ENCODE peak calls at places on chromosomes 1 and 21, in six cellular contexts. Z, R, L, G, V and U are unnamed samples.

GRCh38 chr1:214123061-214123784 is 135.4 kb downstream of the PROX1 start:
- DNase-seq in Z (no peak), R (peak), L (peak), G (peak), V (peak), U (peak)

GRCh38 chr1:55070765-55071164 is 31.4 kb downstream of the PCSK9 start:
- DNase-seq in Z (no peak), R (no peak), L (no peak), G (no peak), V (no peak), U (no peak)

GRCh38 chr1:237025358-237026074 is 16.5 kb upstream of the RYR2 start:
- DNase-seq in Z (no peak), R (no peak), L (no peak), G (no peak), V (no peak), U (no peak)

GRCh38 chr1:19370453-19371170 is 58.5 kb downstream of the SLC66A1 start:
- DNase-seq in Z (no peak), R (no peak), L (no peak), G (no peak), V (no peak), U (no peak)

GRCh38 chr1:3530086-3530930 is 75.8 kb downstream of the ARHGEF16 start:
- DNase-seq in Z (no peak), R (peak), L (no peak), G (peak), V (no peak), U (no peak)

GRCh38 chr21:16082038-16082816 is 352.4 kb downstream of the USP25 start:
- DNase-seq in Z (no peak), R (no peak), L (no peak), G (peak), V (no peak), U (no peak)

GRCh38 chr1:234398849-234399381 is 25.7 kb downstream of the COA6 start:
- DNase-seq in Z (no peak), R (no peak), L (no peak), G (peak), V (no peak), U (no peak)

GRCh38 chr1:111110197-111110899 is 29.5 kb downstream of the DRAM2 start:
- DNase-seq in Z (no peak), R (no peak), L (peak), G (peak), V (peak), U (no peak)

GRCh38 chr1:59696421-59697115 is 118.2 kb upstream of the HOOK1 start:
- DNase-seq in Z (no peak), R (no peak), L (no peak), G (no peak), V (no peak), U (no peak)

GRCh38 chr1:24373710-24374109 is 39.9 kb downstream of the STPG1 start:
- DNase-seq in Z (no peak), R (no peak), L (no peak), G (no peak), V (no peak), U (no peak)

GRCh38 chr1:164588388-164589341 is 29.7 kb downstream of the PBX1 start:
- DNase-seq in Z (no peak), R (peak), L (no peak), G (peak), V (peak), U (peak)

GRCh38 chr1:111769517-111770146 is 13.9 kb downstream of the DDX20 start:
- DNase-seq in Z (peak), R (no peak), L (peak), G (peak), V (peak), U (peak)